ENCODE peak calls at places on chromosomes 13 and 19, in eight cellular contexts. One of them, this sample, is unnamed.

GRCh38 chr13:52852444-52852843 is 4.0 kb upstream of the PCDH8 start:
- DNase-seq in NCI-H1930: no peak
- DNase-seq in left ventricle myocardium inferior: no peak
- DNase-seq in GM23338: no peak
- DNase-seq in NCI-H345: peak; percentile 79
- DNase-seq in posterior cingulate gyrus: no peak
- DNase-seq in AML-193: no peak
- DNase-seq in stimulated activated CD4-positive, alpha-beta T cell treated with anti-CD3 and anti-CD28 coated beads, Interleukin-2, amount 100 ng/mL, for 24 hours: no peak
- DNase-seq in this sample: no peak

GRCh38 chr13:55664178-55664577 is 1476.5 kb upstream of the PRR20A start:
- DNase-seq in NCI-H1930: no peak
- DNase-seq in left ventricle myocardium inferior: no peak
- DNase-seq in GM23338: peak; percentile 51
- DNase-seq in NCI-H345: no peak
- DNase-seq in posterior cingulate gyrus: no peak
- DNase-seq in AML-193: no peak
- DNase-seq in stimulated activated CD4-positive, alpha-beta T cell treated with anti-CD3 and anti-CD28 coated beads, Interleukin-2, amount 100 ng/mL, for 24 hours: no peak
- DNase-seq in this sample: no peak

GRCh38 chr19:13169769-13170168 is 19.6 kb downstream of the IER2 start:
- DNase-seq in NCI-H1930: no peak
- DNase-seq in left ventricle myocardium inferior: no peak
- DNase-seq in GM23338: no peak
- DNase-seq in NCI-H345: no peak
- DNase-seq in posterior cingulate gyrus: no peak
- DNase-seq in AML-193: no peak
- DNase-seq in stimulated activated CD4-positive, alpha-beta T cell treated with anti-CD3 and anti-CD28 coated beads, Interleukin-2, amount 100 ng/mL, for 24 hours: no peak
- DNase-seq in this sample: no peak

GRCh38 chr19:35216833-35217707 is 11.5 kb downstream of the FAM187B start:
- DNase-seq in NCI-H1930: peak; percentile 24
- DNase-seq in left ventricle myocardium inferior: no peak
- DNase-seq in GM23338: peak; percentile 60
- DNase-seq in NCI-H345: peak; percentile 36
- DNase-seq in posterior cingulate gyrus: no peak
- DNase-seq in AML-193: peak; percentile 42
- DNase-seq in stimulated activated CD4-positive, alpha-beta T cell treated with anti-CD3 and anti-CD28 coated beads, Interleukin-2, amount 100 ng/mL, for 24 hours: peak; percentile 32
- DNase-seq in this sample: peak; percentile 56

GRCh38 chr19:30449673-30450072 is 77.5 kb downstream of the ZNF536 start:
- DNase-seq in NCI-H1930: no peak
- DNase-seq in left ventricle myocardium inferior: no peak
- DNase-seq in GM23338: peak; percentile 53
- DNase-seq in NCI-H345: no peak
- DNase-seq in posterior cingulate gyrus: no peak
- DNase-seq in AML-193: no peak
- DNase-seq in stimulated activated CD4-positive, alpha-beta T cell treated with anti-CD3 and anti-CD28 coated beads, Interleukin-2, amount 100 ng/mL, for 24 hours: no peak
- DNase-seq in this sample: no peak

GRCh38 chr13:94956407-94957110 is 244.2 kb upstream of the SOX21 start:
- DNase-seq in NCI-H1930: no peak
- DNase-seq in left ventricle myocardium inferior: no peak
- DNase-seq in GM23338: no peak
- DNase-seq in NCI-H345: no peak
- DNase-seq in posterior cingulate gyrus: peak; percentile 20
- DNase-seq in AML-193: no peak
- DNase-seq in stimulated activated CD4-positive, alpha-beta T cell treated with anti-CD3 and anti-CD28 coated beads, Interleukin-2, amount 100 ng/mL, for 24 hours: no peak
- DNase-seq in this sample: no peak

GRCh38 chr13:81770868-81771505 is 1430.1 kb upstream of the SPRY2 start:
- DNase-seq in NCI-H1930: no peak
- DNase-seq in left ventricle myocardium inferior: no peak
- DNase-seq in GM23338: peak; percentile 30
- DNase-seq in NCI-H345: no peak
- DNase-seq in posterior cingulate gyrus: no peak
- DNase-seq in AML-193: no peak
- DNase-seq in stimulated activated CD4-positive, alpha-beta T cell treated with anti-CD3 and anti-CD28 coated beads, Interleukin-2, amount 100 ng/mL, for 24 hours: no peak
- DNase-seq in this sample: no peak

GRCh38 chr19:17654993-17655392 is 33.2 kb downstream of the UNC13A start:
- DNase-seq in NCI-H1930: no peak
- DNase-seq in left ventricle myocardium inferior: no peak
- DNase-seq in GM23338: peak; percentile 48
- DNase-seq in NCI-H345: peak; percentile 33
- DNase-seq in posterior cingulate gyrus: no peak
- DNase-seq in AML-193: no peak
- DNase-seq in stimulated activated CD4-positive, alpha-beta T cell treated with anti-CD3 and anti-CD28 coated beads, Interleukin-2, amount 100 ng/mL, for 24 hours: no peak
- DNase-seq in this sample: peak; percentile 79

GRCh38 chr19:2577722-2578335 is 101.9 kb downstream of the GADD45B start:
- DNase-seq in NCI-H1930: no peak
- DNase-seq in left ventricle myocardium inferior: no peak
- DNase-seq in GM23338: no peak
- DNase-seq in NCI-H345: no peak
- DNase-seq in posterior cingulate gyrus: no peak
- DNase-seq in AML-193: no peak
- DNase-seq in stimulated activated CD4-positive, alpha-beta T cell treated with anti-CD3 and anti-CD28 coated beads, Interleukin-2, amount 100 ng/mL, for 24 hours: no peak
- DNase-seq in this sample: no peak

GRCh38 chr13:97851269-97851668 is 102.2 kb upstream of the IPO5 start:
- DNase-seq in NCI-H1930: no peak
- DNase-seq in left ventricle myocardium inferior: no peak
- DNase-seq in GM23338: no peak
- DNase-seq in NCI-H345: no peak
- DNase-seq in posterior cingulate gyrus: no peak
- DNase-seq in AML-193: no peak
- DNase-seq in stimulated activated CD4-positive, alpha-beta T cell treated with anti-CD3 and anti-CD28 coated beads, Interleukin-2, amount 100 ng/mL, for 24 hours: no peak
- DNase-seq in this sample: no peak

GRCh38 chr13:97191143-97191542 is 31.0 kb upstream of the MBNL2 start:
- DNase-seq in NCI-H1930: no peak
- DNase-seq in left ventricle myocardium inferior: no peak
- DNase-seq in GM23338: no peak
- DNase-seq in NCI-H345: no peak
- DNase-seq in posterior cingulate gyrus: no peak
- DNase-seq in AML-193: no peak
- DNase-seq in stimulated activated CD4-positive, alpha-beta T cell treated with anti-CD3 and anti-CD28 coated beads, Interleukin-2, amount 100 ng/mL, for 24 hours: no peak
- DNase-seq in this sample: no peak

GRCh38 chr19:7870571-7871279 is 3.5 kb downstream of the PRR36 start:
- DNase-seq in NCI-H1930: peak; percentile 30
- DNase-seq in left ventricle myocardium inferior: no peak
- DNase-seq in GM23338: peak; percentile 96
- DNase-seq in NCI-H345: peak; percentile 65
- DNase-seq in posterior cingulate gyrus: peak; percentile 35
- DNase-seq in AML-193: peak; percentile 16
- DNase-seq in stimulated activated CD4-positive, alpha-beta T cell treated with anti-CD3 and anti-CD28 coated beads, Interleukin-2, amount 100 ng/mL, for 24 hours: peak; percentile 45
- DNase-seq in this sample: peak; percentile 98

GRCh38 chr19:39363909-39364457 is 21.8 kb downstream of the SAMD4B start:
- DNase-seq in NCI-H1930: no peak
- DNase-seq in left ventricle myocardium inferior: peak; percentile 51
- DNase-seq in GM23338: no peak
- DNase-seq in NCI-H345: no peak
- DNase-seq in posterior cingulate gyrus: peak; percentile 65
- DNase-seq in AML-193: no peak
- DNase-seq in stimulated activated CD4-positive, alpha-beta T cell treated with anti-CD3 and anti-CD28 coated beads, Interleukin-2, amount 100 ng/mL, for 24 hours: no peak
- DNase-seq in this sample: no peak

GRCh38 chr19:10551698-10552301 is 8.1 kb downstream of the ATG4D start:
- DNase-seq in NCI-H1930: no peak
- DNase-seq in left ventricle myocardium inferior: no peak
- DNase-seq in GM23338: peak; percentile 69
- DNase-seq in NCI-H345: no peak
- DNase-seq in posterior cingulate gyrus: no peak
- DNase-seq in AML-193: peak; percentile 40
- DNase-seq in stimulated activated CD4-positive, alpha-beta T cell treated with anti-CD3 and anti-CD28 coated beads, Interleukin-2, amount 100 ng/mL, for 24 hours: peak; percentile 40
- DNase-seq in this sample: peak; percentile 55

GRCh38 chr13:23421596-23421995 is 11.9 kb downstream of the SACS start:
- DNase-seq in NCI-H1930: no peak
- DNase-seq in left ventricle myocardium inferior: no peak
- DNase-seq in GM23338: no peak
- DNase-seq in NCI-H345: no peak
- DNase-seq in posterior cingulate gyrus: no peak
- DNase-seq in AML-193: no peak
- DNase-seq in stimulated activated CD4-positive, alpha-beta T cell treated with anti-CD3 and anti-CD28 coated beads, Interleukin-2, amount 100 ng/mL, for 24 hours: no peak
- DNase-seq in this sample: no peak

GRCh38 chr13:28530729-28531194 is 35.8 kb upstream of the FLT1 start:
- DNase-seq in NCI-H1930: no peak
- DNase-seq in left ventricle myocardium inferior: no peak
- DNase-seq in GM23338: no peak
- DNase-seq in NCI-H345: no peak
- DNase-seq in posterior cingulate gyrus: no peak
- DNase-seq in AML-193: no peak
- DNase-seq in stimulated activated CD4-positive, alpha-beta T cell treated with anti-CD3 and anti-CD28 coated beads, Interleukin-2, amount 100 ng/mL, for 24 hours: no peak
- DNase-seq in this sample: peak; percentile 72

GRCh38 chr19:41821003-41821735 is 23.3 kb downstream of the LYPD4 start:
- DNase-seq in NCI-H1930: peak; percentile 77
- DNase-seq in left ventricle myocardium inferior: no peak
- DNase-seq in GM23338: peak; percentile 90
- DNase-seq in NCI-H345: peak; percentile 63
- DNase-seq in posterior cingulate gyrus: no peak
- DNase-seq in AML-193: peak; percentile 66
- DNase-seq in stimulated activated CD4-positive, alpha-beta T cell treated with anti-CD3 and anti-CD28 coated beads, Interleukin-2, amount 100 ng/mL, for 24 hours: peak; percentile 53
- DNase-seq in this sample: peak; percentile 76

This sample was measured in H9.